ENCODE peak calls at places on chromosomes 6 and 20, in nine cellular contexts. E, S, L, P, U, D, M, C and Q are unnamed samples.

GRCh38 chr6:35139470-35139869 is 1.7 kb downstream of the TCP11 start:
- DNase-seq in E (no peak), S (no peak), L (no peak), P (no peak), U (no peak), D (no peak), M (no peak), C (no peak), Q (no peak)

GRCh38 chr6:151075943-151076555 is 163.7 kb upstream of the AKAP12 start:
- DNase-seq in E (no peak), S (no peak), L (no peak), P (no peak), U (no peak), D (no peak), M (no peak), C (no peak), Q (no peak)

GRCh38 chr6:2817778-2818443 is 23.8 kb downstream of the SERPINB1 start:
- DNase-seq in E (peak; percentile 45), S (peak; percentile 65), L (no peak), P (no peak), U (no peak), D (no peak), M (no peak), C (no peak), Q (no peak)

GRCh38 chr6:98836962-98837944 is 2.9 kb downstream of the POU3F2 start:
- DNase-seq in E (no peak), S (no peak), L (no peak), P (no peak), U (no peak), D (no peak), M (no peak), C (no peak), Q (no peak)

GRCh38 chr20:51493346-51493791 is 49.1 kb downstream of the NFATC2 start:
- DNase-seq in E (no peak), S (no peak), L (no peak), P (no peak), U (peak; percentile 53), D (no peak), M (no peak), C (no peak), Q (no peak)

GRCh38 chr6:111406200-111406711 is 76.8 kb downstream of the REV3L start:
- DNase-seq in E (no peak), S (no peak), L (no peak), P (no peak), U (no peak), D (no peak), M (no peak), C (no peak), Q (no peak)

GRCh38 chr6:89650579-89650978 is 12.0 kb upstream of the LYRM2 start:
- DNase-seq in E (no peak), S (no peak), L (no peak), P (no peak), U (no peak), D (no peak), M (no peak), C (no peak), Q (no peak)

GRCh38 chr6:164640946-164641345 is 668.5 kb downstream of the C6orf118 start:
- DNase-seq in E (no peak), S (no peak), L (no peak), P (no peak), U (no peak), D (no peak), M (no peak), C (peak; percentile 21), Q (no peak)

GRCh38 chr6:161168281-161168891 is 105.5 kb downstream of the AGPAT4 start:
- DNase-seq in E (peak; percentile 77), S (peak; percentile 100), L (no peak), P (no peak), U (no peak), D (no peak), M (peak; percentile 69), C (peak; percentile 69), Q (no peak)

GRCh38 chr6:26223677-26224546 is 136.7 kb downstream of the HFE start:
- DNase-seq in E (peak; percentile 79), S (peak; percentile 97), L (no peak), P (no peak), U (peak; percentile 56), D (no peak), M (no peak), C (peak; percentile 81), Q (peak; percentile 49)

GRCh38 chr6:167130712-167131684 is 8.1 kb downstream of the CCR6 start:
- DNase-seq in E (no peak), S (no peak), L (no peak), P (no peak), U (no peak), D (no peak), M (no peak), C (peak; percentile 37), Q (no peak)

GRCh38 chr6:3540980-3541379 is 84.1 kb upstream of the SLC22A23 start:
- DNase-seq in E (no peak), S (no peak), L (peak; percentile 72), P (no peak), U (no peak), D (no peak), M (no peak), C (no peak), Q (no peak)

GRCh38 chr20:38727602-38728236 is 3.4 kb downstream of the SLC32A1 start:
- DNase-seq in E (no peak), S (no peak), L (no peak), P (no peak), U (peak; percentile 5), D (peak; percentile 22), M (no peak), C (no peak), Q (no peak)

GRCh38 chr6:160051390-160051789 is 70.2 kb upstream of the SLC22A1 start:
- DNase-seq in E (no peak), S (no peak), L (no peak), P (no peak), U (no peak), D (no peak), M (no peak), C (no peak), Q (no peak)

GRCh38 chr6:39263299-39264037 is 34.2 kb upstream of the KCNK5 start:
- DNase-seq in E (no peak), S (no peak), L (no peak), P (no peak), U (no peak), D (no peak), M (no peak), C (no peak), Q (no peak)

GRCh38 chr20:45993197-45993951 is 15.3 kb upstream of the MMP9 start:
- DNase-seq in E (no peak), S (peak; percentile 36), L (no peak), P (no peak), U (no peak), D (no peak), M (no peak), C (no peak), Q (no peak)

GRCh38 chr6:36800223-36801095 is 38.8 kb downstream of the CPNE5 start:
- DNase-seq in E (no peak), S (no peak), L (no peak), P (no peak), U (no peak), D (no peak), M (no peak), C (no peak), Q (no peak)